ENCODE peak calls at places on chromosomes 13 and 19, in eight cellular contexts. One of them, this sample, is unnamed.

GRCh38 chr19:35977446-35978222 is 17.4 kb upstream of the SDHAF1 start:
- DNase-seq in transverse colon: no peak
- DNase-seq in fibroblast of the aortic adventitia: no peak
- DNase-seq in Peyer's patch: no peak
- DNase-seq in fibroblast of lung: no peak
- DNase-seq in tibial artery: no peak
- DNase-seq in psoas muscle: no peak
- DNase-seq in epithelial cell of esophagus: no peak
- DNase-seq in this sample: no peak

GRCh38 chr19:1318678-1319471 is 33.2 kb downstream of the EFNA2 start:
- DNase-seq in transverse colon: no peak
- DNase-seq in fibroblast of the aortic adventitia: no peak
- DNase-seq in Peyer's patch: no peak
- DNase-seq in fibroblast of lung: peak; percentile 7
- DNase-seq in tibial artery: no peak
- DNase-seq in psoas muscle: no peak
- DNase-seq in epithelial cell of esophagus: no peak
- DNase-seq in this sample: no peak

GRCh38 chr13:40996433-40997095 is 22.6 kb downstream of the ELF1 start:
- DNase-seq in transverse colon: no peak
- DNase-seq in fibroblast of the aortic adventitia: no peak
- DNase-seq in Peyer's patch: no peak
- DNase-seq in fibroblast of lung: no peak
- DNase-seq in tibial artery: no peak
- DNase-seq in psoas muscle: no peak
- DNase-seq in epithelial cell of esophagus: no peak
- DNase-seq in this sample: no peak

GRCh38 chr13:107457686-107458085 is 757.6 kb downstream of the LIG4 start:
- DNase-seq in transverse colon: no peak
- DNase-seq in fibroblast of the aortic adventitia: no peak
- DNase-seq in Peyer's patch: no peak
- DNase-seq in fibroblast of lung: no peak
- DNase-seq in tibial artery: no peak
- DNase-seq in psoas muscle: no peak
- DNase-seq in epithelial cell of esophagus: no peak
- DNase-seq in this sample: no peak

GRCh38 chr19:5623397-5624153 is 692 bp downstream of the SAFB start:
- DNase-seq in transverse colon: peak; percentile 21
- DNase-seq in fibroblast of the aortic adventitia: no peak
- DNase-seq in Peyer's patch: no peak
- DNase-seq in fibroblast of lung: no peak
- DNase-seq in tibial artery: no peak
- DNase-seq in psoas muscle: no peak
- DNase-seq in epithelial cell of esophagus: no peak
- DNase-seq in this sample: no peak

GRCh38 chr19:6671960-6672359 is 2.0 kb upstream of the TNFSF14 start:
- DNase-seq in transverse colon: no peak
- DNase-seq in fibroblast of the aortic adventitia: no peak
- DNase-seq in Peyer's patch: no peak
- DNase-seq in fibroblast of lung: no peak
- DNase-seq in tibial artery: no peak
- DNase-seq in psoas muscle: no peak
- DNase-seq in epithelial cell of esophagus: no peak
- DNase-seq in this sample: no peak

GRCh38 chr13:51243832-51244231 is 21.6 kb downstream of the FAM124A start:
- DNase-seq in transverse colon: no peak
- DNase-seq in fibroblast of the aortic adventitia: no peak
- DNase-seq in Peyer's patch: no peak
- DNase-seq in fibroblast of lung: no peak
- DNase-seq in tibial artery: no peak
- DNase-seq in psoas muscle: no peak
- DNase-seq in epithelial cell of esophagus: no peak
- DNase-seq in this sample: no peak

GRCh38 chr19:7751157-7751783 is 3.9 kb upstream of the CD209 start:
- DNase-seq in transverse colon: no peak
- DNase-seq in fibroblast of the aortic adventitia: no peak
- DNase-seq in Peyer's patch: peak; percentile 53
- DNase-seq in fibroblast of lung: no peak
- DNase-seq in tibial artery: peak; percentile 10
- DNase-seq in psoas muscle: no peak
- DNase-seq in epithelial cell of esophagus: no peak
- DNase-seq in this sample: no peak

GRCh38 chr13:28854657-28855056 is 34.5 kb downstream of the MTUS2 start:
- DNase-seq in transverse colon: no peak
- DNase-seq in fibroblast of the aortic adventitia: no peak
- DNase-seq in Peyer's patch: no peak
- DNase-seq in fibroblast of lung: no peak
- DNase-seq in tibial artery: no peak
- DNase-seq in psoas muscle: no peak
- DNase-seq in epithelial cell of esophagus: no peak
- DNase-seq in this sample: no peak

GRCh38 chr13:37797606-37798005 is 72.0 kb downstream of the TRPC4 start:
- DNase-seq in transverse colon: no peak
- DNase-seq in fibroblast of the aortic adventitia: peak; percentile 21
- DNase-seq in Peyer's patch: no peak
- DNase-seq in fibroblast of lung: no peak
- DNase-seq in tibial artery: no peak
- DNase-seq in psoas muscle: no peak
- DNase-seq in epithelial cell of esophagus: no peak
- DNase-seq in this sample: no peak

GRCh38 chr13:37788346-37788745 is 81.2 kb downstream of the TRPC4 start:
- DNase-seq in transverse colon: no peak
- DNase-seq in fibroblast of the aortic adventitia: no peak
- DNase-seq in Peyer's patch: no peak
- DNase-seq in fibroblast of lung: no peak
- DNase-seq in tibial artery: no peak
- DNase-seq in psoas muscle: no peak
- DNase-seq in epithelial cell of esophagus: no peak
- DNase-seq in this sample: no peak

GRCh38 chr13:37791699-37792098 is 77.9 kb downstream of the TRPC4 start:
- DNase-seq in transverse colon: no peak
- DNase-seq in fibroblast of the aortic adventitia: peak; percentile 26
- DNase-seq in Peyer's patch: no peak
- DNase-seq in fibroblast of lung: no peak
- DNase-seq in tibial artery: no peak
- DNase-seq in psoas muscle: no peak
- DNase-seq in epithelial cell of esophagus: no peak
- DNase-seq in this sample: no peak
- H3K4me3 ChIP-seq in transverse colon: no peak overlapping the region
- H3K4me3 ChIP-seq in fibroblast of the aortic adventitia: no peak overlapping the region
- H3K4me3 ChIP-seq in Peyer's patch: no peak overlapping the region
- H3K4me3 ChIP-seq in fibroblast of lung: no peak overlapping the region
- H3K4me3 ChIP-seq in tibial artery: no peak overlapping the region
- H3K4me3 ChIP-seq in psoas muscle: no peak overlapping the region
- H3K4me3 ChIP-seq in epithelial cell of esophagus: no peak overlapping the region
- H3K4me3 ChIP-seq in this sample: no peak overlapping the region

DNA sequence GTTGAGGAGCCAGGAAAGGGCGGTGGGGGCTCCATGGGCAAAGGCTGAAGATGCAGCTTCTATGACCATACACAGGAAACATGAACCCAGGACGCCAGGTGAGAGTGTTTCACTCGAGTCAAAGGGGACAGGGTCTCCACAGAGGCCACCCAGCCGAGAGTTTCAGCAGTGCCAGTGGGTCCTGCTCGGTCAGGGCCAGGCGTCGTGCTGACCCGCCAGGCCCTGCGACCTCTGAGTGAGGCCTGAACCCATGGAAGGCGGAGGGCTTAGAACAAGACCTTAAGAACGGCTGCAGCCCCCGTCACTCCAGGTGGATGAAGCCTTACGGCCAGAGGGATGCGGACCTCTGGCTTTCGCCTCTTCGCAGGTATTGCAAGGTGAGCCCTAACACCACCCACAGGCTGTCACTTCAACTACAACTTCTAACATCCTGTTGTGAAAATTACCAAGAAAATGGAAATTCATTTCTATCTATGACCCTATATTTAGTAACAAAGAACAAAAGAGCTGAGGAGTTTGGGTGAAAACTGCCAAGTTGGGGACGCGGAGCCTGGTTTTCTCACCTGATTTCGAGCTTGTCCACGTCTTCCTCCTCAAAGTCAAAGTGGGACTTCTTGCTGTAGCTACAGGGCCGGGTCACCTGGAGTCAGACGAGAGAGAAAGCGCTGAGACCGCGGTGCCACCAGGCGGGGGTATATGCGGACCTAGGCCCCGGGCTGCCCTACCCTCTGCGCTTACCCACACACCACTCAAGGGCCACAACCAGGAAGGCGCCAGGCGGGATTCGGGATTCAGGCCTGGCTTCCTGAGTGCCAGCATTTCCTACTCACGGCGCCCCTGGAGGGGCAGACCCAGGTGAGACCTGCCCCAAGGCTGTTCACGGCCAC is 50.1 kb upstream of the C13orf46 start:
- DNase-seq in transverse colon: no peak
- DNase-seq in fibroblast of the aortic adventitia: no peak
- DNase-seq in Peyer's patch: no peak
- DNase-seq in fibroblast of lung: no peak
- DNase-seq in tibial artery: no peak
- DNase-seq in psoas muscle: no peak
- DNase-seq in epithelial cell of esophagus: no peak
- DNase-seq in this sample: no peak
- TF ChIP-seq CTCF in transverse colon: no peak
- TF ChIP-seq CTCF in fibroblast of the aortic adventitia: no peak
- TF ChIP-seq CTCF in Peyer's patch: no peak
- TF ChIP-seq CTCF in fibroblast of lung: no peak
- TF ChIP-seq CTCF in tibial artery: no peak
- TF ChIP-seq CTCF in psoas muscle: no peak
- TF ChIP-seq CTCF in epithelial cell of esophagus: no peak
- TF ChIP-seq CTCF in this sample: no peak

GRCh38 chr13:20230913-20231838 is 943 bp downstream of the GJB6 start:
- DNase-seq in transverse colon: no peak
- DNase-seq in fibroblast of the aortic adventitia: no peak
- DNase-seq in Peyer's patch: no peak
- DNase-seq in fibroblast of lung: no peak
- DNase-seq in tibial artery: no peak
- DNase-seq in psoas muscle: no peak
- DNase-seq in epithelial cell of esophagus: no peak
- DNase-seq in this sample: no peak
- H3K4me3 ChIP-seq in transverse colon: no peak overlapping the region
- H3K4me3 ChIP-seq in fibroblast of the aortic adventitia: no peak overlapping the region
- H3K4me3 ChIP-seq in Peyer's patch: no peak overlapping the region
- H3K4me3 ChIP-seq in fibroblast of lung: no peak overlapping the region
- H3K4me3 ChIP-seq in tibial artery: peak overlapping the region; percentile 28
- H3K4me3 ChIP-seq in psoas muscle: peak overlapping the region; percentile 53
- H3K4me3 ChIP-seq in epithelial cell of esophagus: peak overlapping the region; percentile 59
- H3K4me3 ChIP-seq in this sample: no peak overlapping the region

DNA sequence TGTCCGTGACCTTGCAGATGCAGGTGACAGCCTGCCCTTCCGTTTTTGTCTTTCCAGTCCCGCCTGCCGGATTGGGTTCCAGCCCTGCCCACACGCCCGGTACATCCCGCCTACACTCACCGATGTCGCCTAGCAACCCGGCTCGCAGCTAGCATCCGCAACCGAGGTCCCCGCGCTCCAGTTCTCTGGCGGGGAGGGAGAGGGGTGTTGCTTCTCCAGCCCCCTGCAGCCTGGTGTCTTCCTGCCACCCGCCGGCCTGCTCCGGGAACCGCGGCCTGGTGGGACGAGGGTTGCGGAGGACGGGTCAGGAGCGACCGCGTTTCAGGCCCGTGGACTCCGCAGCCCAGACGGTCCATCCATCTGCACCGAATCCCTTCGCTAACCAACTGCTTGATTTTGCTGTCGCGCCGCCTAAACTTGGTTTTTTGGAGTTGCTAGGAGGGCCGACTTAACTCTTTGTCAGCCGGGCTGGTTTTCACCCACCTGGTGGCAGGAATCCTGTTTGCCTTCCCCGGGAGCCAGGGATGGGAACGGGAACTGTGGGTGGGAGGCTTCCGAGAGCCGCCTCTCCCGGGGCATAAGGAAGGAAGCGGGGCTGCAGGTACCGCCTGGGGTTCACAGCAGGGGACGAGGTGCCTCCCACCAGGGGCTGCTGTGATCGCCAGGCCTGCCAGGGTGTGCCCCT is 15.4 kb upstream of the MATK start:
- DNase-seq in transverse colon: peak; percentile 37
- DNase-seq in fibroblast of the aortic adventitia: peak; percentile 2
- DNase-seq in Peyer's patch: peak; percentile 59
- DNase-seq in fibroblast of lung: no peak
- DNase-seq in tibial artery: no peak
- DNase-seq in psoas muscle: no peak
- DNase-seq in epithelial cell of esophagus: peak; percentile 14
- DNase-seq in this sample: no peak
- TF ChIP-seq CTCF in transverse colon: no peak
- TF ChIP-seq CTCF in fibroblast of the aortic adventitia: peak; percentile 43
- TF ChIP-seq CTCF in Peyer's patch: no peak
- TF ChIP-seq CTCF in fibroblast of lung: peak; percentile 15
- TF ChIP-seq CTCF in tibial artery: no peak
- TF ChIP-seq CTCF in psoas muscle: no peak
- TF ChIP-seq CTCF in epithelial cell of esophagus: peak; percentile 20
- TF ChIP-seq CTCF in this sample: peak; percentile 40